ENCODE peak calls at places on chromosomes 7 and 10, in five cellular contexts. P is cardiac muscle cell, A is uterus, Q is DMS 273 treated with DMSO at 0.1 percent for 48 hours, L is SW 1271. Z is an unnamed sample.

GRCh38 chr10:119207713-119208552 is 562 bp downstream of the GRK5 start:
- DNase-seq in P (peak), Q (peak), A (peak), L (no peak), Z (no peak)

GRCh38 chr10:71623098-71623985 is 96.2 kb downstream of the C10orf105 start:
- DNase-seq in L (no peak), P (peak), A (peak), Q (no peak), Z (no peak)

GRCh38 chr10:4767033-4767814 is 58.8 kb upstream of the AKR1E2 start:
- DNase-seq in Q (no peak), P (peak), A (peak), L (no peak), Z (peak)

GRCh38 chr10:91672021-91672608 is 39.2 kb upstream of the PPP1R3C start:
- DNase-seq in L (no peak), P (peak), A (no peak), Q (peak), Z (peak)

GRCh38 chr7:80896856-80897598 is 21.8 kb downstream of the SEMA3C start:
- DNase-seq in Q (no peak), A (no peak), P (no peak), L (no peak), Z (no peak)

GRCh38 chr10:67306588-67307205 is 380.9 kb downstream of the LRRTM3 start:
- DNase-seq in Q (no peak), P (peak), A (no peak), L (no peak), Z (no peak)

GRCh38 chr7:4209126-4209525 is 473.0 kb upstream of the FOXK1 start:
- DNase-seq in L (no peak), A (no peak), P (no peak), Q (no peak), Z (no peak)

GRCh38 chr7:68187549-68187948 is 1190.9 kb downstream of the TYW1 start:
- DNase-seq in Q (no peak), L (no peak), P (no peak), A (no peak), Z (no peak)

GRCh38 chr10:114429581-114430335 is 25.5 kb upstream of the AFAP1L2 start:
- DNase-seq in P (no peak), Q (no peak), A (no peak), L (no peak), Z (no peak)

GRCh38 chr10:93435621-93436385 is 46.3 kb downstream of the MYOF start:
- DNase-seq in L (no peak), A (no peak), P (peak), Q (peak), Z (peak)

GRCh38 chr7:119578116-119578515 is 694.9 kb upstream of the KCND2 start:
- DNase-seq in Q (no peak), P (no peak), L (no peak), A (no peak), Z (no peak)

GRCh38 chr7:2106920-2107319 is 125.8 kb downstream of the MAD1L1 start:
- DNase-seq in L (no peak), A (peak), Q (no peak), P (no peak), Z (no peak)

GRCh38 chr10:95196053-95196452 is 2.0 kb downstream of the ACSM6 start:
- DNase-seq in L (no peak), P (no peak), Q (no peak), A (no peak), Z (no peak)

GRCh38 chr10:588246-589165 is 101.0 kb downstream of the DIP2C start:
- DNase-seq in Q (no peak), L (no peak), A (no peak), P (no peak), Z (no peak)

GRCh38 chr7:135189221-135189662 is 18.7 kb upstream of the CYREN start:
- DNase-seq in A (no peak), L (no peak), Q (no peak), P (no peak), Z (no peak)

GRCh38 chr10:78828647-78829283 is 240.0 kb upstream of the ZMIZ1 start:
- DNase-seq in L (no peak), A (no peak), P (no peak), Q (no peak), Z (no peak)